ENCODE peak calls at places on chromosomes 11 and 22, in ten cellular contexts. A, M, F, E, Z, B, Q, C, N and V are unnamed samples.

GRCh38 chr11:94602430-94603372 is 35.5 kb downstream of the PIWIL4 start:
- DNase-seq in A (peak), M (peak), F (no peak), E (peak), Z (no peak), B (peak), Q (peak), C (peak), N (peak), V (peak)

GRCh38 chr11:131430466-131431176 is 60.2 kb downstream of the NTM start:
- DNase-seq in A (no peak), M (no peak), F (no peak), E (peak), Z (no peak), B (no peak), Q (no peak), C (no peak), N (no peak), V (no peak)

GRCh38 chr22:19178065-19178658 is 374 bp downstream of the SLC25A1 start:
- DNase-seq in A (no peak), M (peak), F (peak), E (peak), Z (peak), B (peak), Q (no peak), C (peak), N (no peak), V (peak)

GRCh38 chr22:39456262-39457046 is at the start of gene MGAT3:
- DNase-seq in A (no peak), M (no peak), F (no peak), E (no peak), Z (peak), B (no peak), Q (no peak), C (no peak), N (no peak), V (peak)

GRCh38 chr11:33655842-33656600 is 44.6 kb downstream of the C11orf91 start:
- DNase-seq in A (no peak), M (no peak), F (no peak), E (no peak), Z (no peak), B (no peak), Q (no peak), C (no peak), N (no peak), V (no peak)

GRCh38 chr11:2521681-2522630 is 77.1 kb downstream of the KCNQ1 start:
- DNase-seq in A (no peak), M (no peak), F (no peak), E (no peak), Z (no peak), B (peak), Q (no peak), C (peak), N (peak), V (no peak)

GRCh38 chr11:44598831-44599230 is 33.4 kb downstream of the CD82 start:
- DNase-seq in A (no peak), M (no peak), F (no peak), E (no peak), Z (no peak), B (no peak), Q (no peak), C (no peak), N (no peak), V (no peak)

GRCh38 chr22:28541137-28541536 is 138.5 kb downstream of the TTC28 start:
- DNase-seq in A (no peak), M (no peak), F (no peak), E (no peak), Z (no peak), B (no peak), Q (no peak), C (no peak), N (no peak), V (no peak)

GRCh38 chr11:21866781-21867180 is 326.1 kb upstream of the ANO5 start:
- DNase-seq in A (no peak), M (no peak), F (no peak), E (no peak), Z (no peak), B (no peak), Q (no peak), C (no peak), N (no peak), V (no peak)

GRCh38 chr11:20112291-20113146 is 47.8 kb downstream of the DBX1 start:
- DNase-seq in A (peak), M (peak), F (no peak), E (peak), Z (no peak), B (peak), Q (peak), C (peak), N (no peak), V (no peak)

GRCh38 chr11:15800121-15800800 is 556.1 kb downstream of the SOX6 start:
- DNase-seq in A (no peak), M (peak), F (no peak), E (peak), Z (no peak), B (no peak), Q (no peak), C (peak), N (no peak), V (no peak)

GRCh38 chr11:79101736-79102135 is 339.1 kb downstream of the TENM4 start:
- DNase-seq in A (no peak), M (peak), F (no peak), E (no peak), Z (no peak), B (peak), Q (no peak), C (no peak), N (no peak), V (no peak)

GRCh38 chr11:15091620-15092019 is 18.2 kb downstream of the CALCB start:
- DNase-seq in A (no peak), M (no peak), F (no peak), E (no peak), Z (no peak), B (no peak), Q (no peak), C (no peak), N (no peak), V (no peak)

GRCh38 chr22:41857160-41857859 is 24.4 kb downstream of the SREBF2 start:
- DNase-seq in A (no peak), M (peak), F (peak), E (peak), Z (peak), B (peak), Q (peak), C (no peak), N (peak), V (peak)

GRCh38 chr11:134711008-134711407 is 299.0 kb upstream of the B3GAT1 start:
- DNase-seq in A (no peak), M (no peak), F (no peak), E (no peak), Z (no peak), B (no peak), Q (no peak), C (no peak), N (no peak), V (no peak)

GRCh38 chr11:114275295-114275694 is 20.9 kb upstream of the NNMT start:
- DNase-seq in A (no peak), M (no peak), F (no peak), E (no peak), Z (no peak), B (no peak), Q (no peak), C (peak), N (no peak), V (no peak)

GRCh38 chr22:37971475-37972434 is 12.6 kb downstream of the SOX10 start:
- DNase-seq in A (no peak), M (no peak), F (no peak), E (no peak), Z (no peak), B (no peak), Q (no peak), C (no peak), N (no peak), V (no peak)

GRCh38 chr11:118341749-118342489 is 586 bp downstream of the CD3D start:
- DNase-seq in A (no peak), M (no peak), F (no peak), E (no peak), Z (no peak), B (no peak), Q (no peak), C (no peak), N (no peak), V (no peak)

GRCh38 chr22:36741968-36742367 is 34.0 kb downstream of the IFT27 start:
- DNase-seq in A (no peak), M (no peak), F (no peak), E (no peak), Z (no peak), B (no peak), Q (no peak), C (no peak), N (no peak), V (no peak)

GRCh38 chr11:75673977-75674582 is 5.2 kb upstream of the MAP6 start:
- DNase-seq in A (no peak), M (peak), F (no peak), E (peak), Z (no peak), B (no peak), Q (peak), C (no peak), N (peak), V (peak)

GRCh38 chr11:80562726-80563125 is 1121.9 kb upstream of the TENM4 start:
- DNase-seq in A (no peak), M (no peak), F (no peak), E (no peak), Z (no peak), B (no peak), Q (no peak), C (no peak), N (no peak), V (no peak)

GRCh38 chr11:70913715-70914231 is 338.6 kb downstream of the SHANK2 start:
- DNase-seq in A (no peak), M (no peak), F (no peak), E (no peak), Z (no peak), B (no peak), Q (no peak), C (no peak), N (no peak), V (no peak)

GRCh38 chr11:31702966-31703365 is 108.2 kb downstream of the PAX6 start:
- DNase-seq in A (no peak), M (peak), F (no peak), E (peak), Z (no peak), B (no peak), Q (no peak), C (no peak), N (no peak), V (no peak)

GRCh38 chr11:59173964-59174663 is 2.2 kb downstream of the DTX4 start:
- DNase-seq in A (no peak), M (no peak), F (no peak), E (peak), Z (no peak), B (peak), Q (no peak), C (no peak), N (no peak), V (no peak)

GRCh38 chr11:2321311-2321683 is 19.5 kb downstream of the TSPAN32 start:
- DNase-seq in A (no peak), M (no peak), F (no peak), E (no peak), Z (no peak), B (no peak), Q (no peak), C (no peak), N (no peak), V (no peak)

GRCh38 chr22:26416670-26417270 is 12.3 kb upstream of the ASPHD2 start:
- DNase-seq in A (peak), M (peak), F (no peak), E (peak), Z (no peak), B (no peak), Q (peak), C (no peak), N (no peak), V (no peak)

GRCh38 chr11:48005133-48005532 is 24.8 kb downstream of the PTPRJ start:
- DNase-seq in A (no peak), M (peak), F (no peak), E (no peak), Z (peak), B (no peak), Q (no peak), C (no peak), N (no peak), V (no peak)

GRCh38 chr11:77115956-77116355 is 12.1 kb upstream of the MYO7A start:
- DNase-seq in A (no peak), M (no peak), F (no peak), E (no peak), Z (no peak), B (no peak), Q (no peak), C (peak), N (no peak), V (no peak)

GRCh38 chr11:26649884-26650283 is 72.0 kb downstream of the SLC5A12 start:
- DNase-seq in A (peak), M (peak), F (no peak), E (peak), Z (no peak), B (peak), Q (peak), C (no peak), N (peak), V (peak)

DNA sequence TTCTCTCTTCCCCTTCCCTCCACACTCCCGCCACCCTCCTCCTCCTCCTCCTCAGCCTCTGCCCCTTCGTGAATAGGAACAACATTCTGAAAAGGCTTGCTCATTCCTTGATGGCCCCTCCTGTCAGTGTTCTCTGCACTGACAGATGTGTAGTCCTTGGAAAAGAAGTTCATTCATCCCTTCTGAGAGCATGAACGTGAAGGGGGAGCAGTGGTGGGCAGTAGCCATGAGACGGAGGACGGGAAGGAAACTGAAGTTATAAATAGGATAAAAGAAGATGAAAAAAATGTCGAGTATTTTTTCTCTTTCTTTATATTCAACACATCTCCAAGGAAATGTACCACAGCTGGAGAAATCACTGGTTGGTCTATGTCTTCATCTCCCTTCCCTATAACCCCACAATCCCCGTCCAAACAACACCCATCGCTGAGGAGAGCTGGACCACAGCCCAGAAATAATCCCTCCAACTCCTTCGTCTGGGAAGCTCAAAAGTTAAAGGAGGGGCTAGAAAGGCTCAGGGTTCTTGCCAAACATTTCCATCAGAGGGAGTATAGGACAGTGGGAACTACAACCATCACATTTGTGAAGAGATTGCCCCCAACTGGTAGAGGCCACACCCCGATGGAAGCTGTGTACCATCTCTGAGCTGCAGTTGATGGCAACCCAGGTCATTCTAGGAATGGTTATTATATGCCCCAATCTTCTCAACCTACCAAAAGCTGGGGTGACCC is 33.5 kb downstream of the ETS1 start:
- DNase-seq in A (no peak), M (peak), F (no peak), E (no peak), Z (no peak), B (no peak), Q (no peak), C (no peak), N (no peak), V (peak)
- H3K4me3 ChIP-seq in A (no peak), M (no peak), F (no peak), E (no peak), Z (no peak), B (no peak), Q (no peak), C (no peak), N (no peak), V (no peak)

DNA sequence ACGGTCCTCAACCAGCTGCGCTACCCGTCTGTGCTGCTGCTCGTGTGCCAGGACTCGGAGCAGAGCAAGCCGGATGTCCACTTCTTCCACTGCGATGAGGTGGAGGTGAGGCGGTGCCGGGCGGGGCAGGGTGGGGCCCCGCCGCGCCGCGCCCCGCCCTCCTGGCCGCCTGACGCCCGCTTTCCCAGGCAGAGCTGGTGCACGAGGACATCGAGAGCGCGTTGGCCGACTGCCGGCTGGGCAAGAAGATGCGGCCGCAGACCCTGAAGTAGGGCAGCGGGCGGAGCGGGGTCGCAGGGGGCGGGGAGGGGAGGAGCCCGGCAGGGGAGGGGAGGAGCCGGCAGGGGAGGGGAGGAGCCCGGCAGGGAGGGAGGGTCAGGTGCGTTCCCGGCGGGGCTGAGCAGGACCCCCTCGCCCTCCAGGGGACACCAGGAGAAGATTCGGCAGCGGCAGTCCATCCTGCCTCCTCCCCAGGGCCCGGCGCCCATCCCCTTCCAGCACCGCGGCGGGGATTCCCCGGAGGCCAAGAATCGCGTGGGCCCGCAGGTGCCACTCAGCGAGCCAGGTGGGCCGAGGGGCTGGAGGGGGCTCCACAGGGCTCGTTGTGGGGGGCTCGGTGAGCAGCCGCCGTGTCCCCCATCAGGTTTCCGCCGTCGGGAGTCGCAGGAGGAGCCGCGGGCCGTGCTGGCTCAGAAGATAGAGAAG is 14.8 kb downstream of the EPS8L2 start:
- DNase-seq in A (no peak), M (no peak), F (peak), E (no peak), Z (peak), B (no peak), Q (no peak), C (no peak), N (no peak), V (no peak)
- H3K4me3 ChIP-seq in A (no peak), M (no peak), F (peak), E (no peak), Z (no peak), B (no peak), Q (no peak), C (peak), N (no peak), V (no peak)

DNA sequence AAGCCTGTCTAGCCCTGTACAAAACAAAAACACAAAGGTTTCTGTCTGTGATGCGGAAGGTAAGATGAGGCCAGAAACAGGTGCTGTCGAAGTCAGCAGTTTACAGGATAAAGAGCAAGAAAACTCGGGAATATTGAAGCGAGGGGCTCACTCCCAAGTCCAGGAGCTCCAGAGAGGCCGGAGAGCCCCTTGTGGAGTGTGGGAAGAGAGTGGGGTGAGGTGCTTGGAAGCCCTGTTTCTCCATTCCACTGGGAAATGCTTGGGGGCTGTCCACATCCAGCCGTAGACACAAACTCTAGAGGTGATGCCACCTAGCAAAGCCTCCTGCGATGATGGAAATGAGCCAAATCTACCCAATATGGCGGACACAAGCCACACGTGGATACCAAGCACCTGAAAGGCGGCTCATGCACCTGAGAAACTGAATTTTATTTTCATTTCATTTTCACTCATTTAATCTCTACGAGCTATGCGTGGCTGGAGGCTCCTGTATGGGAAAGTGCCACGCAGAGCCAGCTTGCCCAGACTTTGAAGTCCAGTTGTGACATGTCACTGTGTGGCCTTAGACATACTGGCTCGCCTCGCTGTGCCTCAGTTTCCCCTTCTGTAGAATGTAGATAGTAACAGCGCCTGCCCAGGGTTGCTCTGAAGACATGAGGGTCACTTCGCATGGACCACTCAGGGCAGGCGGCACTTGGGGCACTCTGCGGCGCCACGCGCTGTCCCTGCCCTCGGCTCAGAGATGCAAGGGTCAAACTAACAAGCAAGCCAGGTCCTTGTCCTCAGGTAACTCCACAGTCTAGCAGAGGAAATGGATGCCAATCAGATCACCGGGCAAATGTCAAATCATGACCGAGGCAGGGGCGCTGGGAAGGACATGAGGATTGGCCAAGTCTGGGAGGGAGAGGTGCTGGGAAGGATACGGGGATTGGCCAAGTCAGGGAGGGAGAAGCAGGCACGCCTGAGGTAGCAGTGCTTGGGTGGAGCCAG is 684.7 kb downstream of the TBC1D22A start:
- DNase-seq in A (no peak), M (no peak), F (no peak), E (no peak), Z (no peak), B (no peak), Q (no peak), C (no peak), N (no peak), V (no peak)
- H3K4me3 ChIP-seq in A (no peak), M (no peak), F (no peak), E (no peak), Z (no peak), B (no peak), Q (no peak), C (no peak), N (no peak), V (no peak)

GRCh38 chr11:12110714-12111481 is 508 bp downstream of the MICAL2 start:
- DNase-seq in A (no peak), M (peak), F (no peak), E (peak), Z (no peak), B (peak), Q (no peak), C (peak), N (peak), V (no peak)

GRCh38 chr11:12110201-12110713 is at the start of gene MICAL2:
- DNase-seq in A (peak), M (peak), F (peak), E (peak), Z (peak), B (peak), Q (peak), C (peak), N (peak), V (peak)

GRCh38 chr11:12112731-12113130 is 2.3 kb downstream of the MICAL2 start:
- DNase-seq in A (no peak), M (no peak), F (no peak), E (no peak), Z (no peak), B (no peak), Q (no peak), C (no peak), N (no peak), V (no peak)

GRCh38 chr11:12112150-12112520 is 1.7 kb downstream of the MICAL2 start:
- DNase-seq in A (no peak), M (no peak), F (no peak), E (no peak), Z (no peak), B (no peak), Q (no peak), C (no peak), N (no peak), V (no peak)

GRCh38 chr11:12111482-12112149 is 1.2 kb downstream of the MICAL2 start:
- DNase-seq in A (no peak), M (peak), F (no peak), E (peak), Z (no peak), B (no peak), Q (no peak), C (no peak), N (no peak), V (no peak)
- H3K4me3 ChIP-seq in A (peak), M (peak), F (peak), E (peak), Z (peak), B (peak), Q (peak), C (peak), N (no peak), V (no peak)

GRCh38 chr22:21754523-21755128 is 19.0 kb upstream of the YPEL1 start:
- DNase-seq in A (no peak), M (peak), F (no peak), E (no peak), Z (no peak), B (no peak), Q (no peak), C (peak), N (no peak), V (no peak)
- H3K4me3 ChIP-seq in A (no peak), M (peak), F (no peak), E (peak), Z (no peak), B (no peak), Q (no peak), C (no peak), N (no peak), V (no peak)